ENCODE peak calls at places on chromosomes 4 and X, in eight cellular contexts. O is NCI-H2029 treated with DMSO at 0.1 percent for 48 hours; P is cardiac muscle cell; Y is Caki2; T is NCI-H345; A is activated T-helper 9 cell treated with anti-CD3 and anti-CD28 coated beads, Interleukin-2, amount 50 U/mL, for 16 hours; L is NCI-H1105; X is SJSA1. F is an unnamed sample.
A peak's percentile ranks its signal among the peaks of the same experiment; 100 is the strongest.

GRCh38 chr4:143558823-143559756 is 45.6 kb downstream of the SMARCA5 start:
- DNase-seq in Y (peak; percentile 74), O (peak; percentile 53), A (peak; percentile 51), P (peak; percentile 76), T (peak; percentile 85), L (peak; percentile 76), X (peak; percentile 31), F (peak; percentile 62)

GRCh38 chrX:7316280-7316679 is 168.3 kb upstream of the PUDP start:
- DNase-seq in O (no peak), T (no peak), X (no peak), L (no peak), P (no peak), A (no peak), Y (no peak), F (no peak)

GRCh38 chr4:179465131-179465797 is 2023.0 kb upstream of the AGA start:
- DNase-seq in O (no peak), Y (no peak), X (no peak), L (no peak), T (no peak), P (no peak), A (no peak), F (no peak)

GRCh38 chr4:23943478-23943877 is 53.6 kb upstream of the PPARGC1A start:
- DNase-seq in P (no peak), A (no peak), Y (no peak), O (no peak), L (no peak), X (no peak), T (no peak), F (no peak)

GRCh38 chr4:681736-682451 is 7.1 kb downstream of the SLC49A3 start:
- DNase-seq in O (no peak), L (peak; percentile 60), P (no peak), A (no peak), Y (peak; percentile 44), T (peak; percentile 74), X (no peak), F (no peak)

GRCh38 chr4:6074723-6075122 is 56.5 kb upstream of the C4orf50 start:
- DNase-seq in X (no peak), O (no peak), A (no peak), T (no peak), Y (no peak), P (no peak), L (no peak), F (no peak)

GRCh38 chr4:147580396-147580795 is 36.8 kb upstream of the TMEM184C start:
- DNase-seq in P (peak; percentile 22), A (no peak), Y (no peak), X (no peak), T (no peak), O (no peak), L (no peak), F (no peak)

GRCh38 chr4:157184300-157184699 is 36.2 kb upstream of the GRIA2 start:
- DNase-seq in A (no peak), L (no peak), X (no peak), T (no peak), Y (no peak), P (no peak), O (no peak), F (no peak)

GRCh38 chr4:69858683-69859082 is 1.3 kb downstream of the SULT1E1 start:
- DNase-seq in Y (peak; percentile 48), O (no peak), T (peak; percentile 16), L (peak; percentile 77), X (no peak), A (no peak), P (peak; percentile 75), F (no peak)

GRCh38 chr4:56220261-56220660 is 167.0 kb downstream of the AASDH start:
- DNase-seq in T (no peak), O (no peak), P (no peak), A (no peak), X (no peak), L (no peak), Y (no peak), F (no peak)

GRCh38 chr4:89489338-89489771 is 181.8 kb upstream of the GPRIN3 start:
- DNase-seq in L (no peak), Y (no peak), O (no peak), A (no peak), X (no peak), T (no peak), P (no peak), F (no peak)

GRCh38 chr4:3123201-3123671 is 48.8 kb downstream of the HTT start:
- DNase-seq in P (peak; percentile 68), Y (no peak), L (no peak), A (no peak), O (no peak), T (no peak), X (no peak), F (no peak)

GRCh38 chr4:188437535-188437934 is 298.3 kb downstream of the TRIML1 start:
- DNase-seq in T (no peak), Y (no peak), A (no peak), X (no peak), L (no peak), O (no peak), P (no peak), F (no peak)

GRCh38 chrX:31333181-31333831 is 261.5 kb upstream of the FTHL17 start:
- DNase-seq in A (no peak), Y (peak; percentile 76), L (no peak), X (peak; percentile 84), O (no peak), P (peak; percentile 79), T (no peak), F (no peak)

GRCh38 chr4:24910504-24910903 is 2.3 kb downstream of the CCDC149 start:
- DNase-seq in T (no peak), Y (no peak), L (no peak), A (no peak), X (no peak), P (peak; percentile 15), O (no peak), F (no peak)

GRCh38 chr4:128232719-128233118 is 54.9 kb downstream of the PGRMC2 start:
- DNase-seq in P (no peak), L (no peak), Y (no peak), T (no peak), O (no peak), A (no peak), X (no peak), F (no peak)

GRCh38 chr4:7771056-7771455 is 168.6 kb downstream of the AFAP1 start:
- DNase-seq in Y (no peak), O (no peak), P (no peak), L (no peak), X (no peak), A (peak; percentile 15), T (no peak), F (no peak)

GRCh38 chr4:80006935-80007744 is 65.9 kb downstream of the ANTXR2 start:
- DNase-seq in Y (no peak), P (peak; percentile 81), A (no peak), L (no peak), X (peak; percentile 15), O (no peak), T (no peak), F (no peak)

GRCh38 chr4:173545440-173545839 is 15.4 kb upstream of the HAND2 start:
- DNase-seq in O (no peak), Y (no peak), L (no peak), P (no peak), T (no peak), X (no peak), A (no peak), F (no peak)

GRCh38 chr4:68724426-68724825 is 54.0 kb upstream of the UGT2B15 start:
- DNase-seq in P (no peak), O (no peak), L (no peak), T (no peak), Y (no peak), A (no peak), X (no peak), F (no peak)

GRCh38 chr4:7909966-7910720 is 29.5 kb downstream of the AFAP1 start:
- DNase-seq in Y (no peak), O (no peak), X (no peak), T (no peak), P (peak; percentile 81), A (no peak), L (no peak), F (no peak)

GRCh38 chrX:110847334-110847733 is 51.7 kb upstream of the CHRDL1 start:
- DNase-seq in A (no peak), X (peak; percentile 21), O (peak; percentile 21), Y (peak; percentile 36), T (peak; percentile 68), P (peak; percentile 66), L (no peak), F (peak; percentile 12)

GRCh38 chrX:116185163-116185562 is 14.6 kb downstream of the AGTR2 start:
- DNase-seq in O (no peak), Y (no peak), X (no peak), T (no peak), P (no peak), L (no peak), A (no peak), F (no peak)

GRCh38 chr4:86536166-86536565 is 57.9 kb upstream of the PTPN13 start:
- DNase-seq in Y (no peak), P (no peak), O (no peak), A (no peak), T (no peak), X (no peak), L (no peak), F (no peak)

GRCh38 chrX:71195959-71196727 is 26.9 kb upstream of the GJB1 start:
- DNase-seq in Y (no peak), T (no peak), X (no peak), P (no peak), L (no peak), A (no peak), O (no peak), F (no peak)

GRCh38 chrX:124033821-124034220 is 72.3 kb downstream of the STAG2 start:
- DNase-seq in T (no peak), O (no peak), A (no peak), P (peak; percentile 27), Y (no peak), L (no peak), X (peak; percentile 29), F (no peak)

GRCh38 chr4:186161138-186161537 is 30.2 kb upstream of the CYP4V2 start:
- DNase-seq in L (peak; percentile 32), A (no peak), T (peak; percentile 53), P (no peak), Y (no peak), X (no peak), O (peak; percentile 64), F (no peak)

GRCh38 chrX:115226929-115227328 is 7.0 kb downstream of the LRCH2 start:
- DNase-seq in P (peak; percentile 19), T (peak; percentile 54), L (peak; percentile 28), Y (peak; percentile 23), O (no peak), X (no peak), A (no peak), F (no peak)

GRCh38 chr4:152500798-152501434 is 35.0 kb downstream of the FBXW7 start:
- DNase-seq in L (peak; percentile 42), X (peak; percentile 46), O (peak; percentile 43), A (no peak), Y (peak; percentile 52), P (peak; percentile 95), T (peak; percentile 69), F (peak; percentile 82)

GRCh38 chr4:23483320-23483958 is 406.4 kb downstream of the PPARGC1A start:
- DNase-seq in O (no peak), X (no peak), L (no peak), A (no peak), Y (no peak), T (no peak), P (peak; percentile 33), F (no peak)

F was measured in heart right ventricle.